ENCODE peak calls at places on chromosomes 1 and 21, in five cellular contexts. C is neural crest cell; O is heart left ventricle; V is uterus; P is CD8-positive, alpha-beta T cell. L is an unnamed sample.

GRCh38 chr1:95953005-95953404 is 719.0 kb downstream of the RWDD3 start:
- DNase-seq in C (no peak), O (no peak), V (no peak), P (no peak), L (no peak)

GRCh38 chr1:248858096-248858890 is 592 bp downstream of the ZNF692 start:
- DNase-seq in C (peak), O (peak), V (peak), P (no peak), L (peak)

GRCh38 chr21:39670741-39671140 is 58.0 kb downstream of the B3GALT5 start:
- DNase-seq in C (no peak), O (no peak), V (no peak), P (no peak), L (no peak)

GRCh38 chr1:47738560-47739182 is 258.5 kb downstream of the TRABD2B start:
- DNase-seq in C (peak), O (peak), V (no peak), P (no peak), L (no peak)

GRCh38 chr1:48619529-48619928 is 147.5 kb upstream of the SPATA6 start:
- DNase-seq in C (peak), O (no peak), V (no peak), P (no peak), L (no peak)

GRCh38 chr1:90370696-90371095 is 346.4 kb downstream of the BARHL2 start:
- DNase-seq in C (no peak), O (no peak), V (no peak), P (no peak), L (no peak)

GRCh38 chr1:15836772-15837669 is 10.5 kb upstream of the SPEN start:
- DNase-seq in C (no peak), O (peak), V (peak), P (peak), L (peak)

GRCh38 chr1:236083650-236084385 is 18.9 kb upstream of the NID1 start:
- DNase-seq in C (no peak), O (no peak), V (no peak), P (no peak), L (no peak)

GRCh38 chr1:206141996-206142395 is 24.8 kb upstream of the AVPR1B start:
- DNase-seq in C (no peak), O (no peak), V (no peak), P (no peak), L (no peak)

GRCh38 chr1:155241069-155241679 is 14.1 kb downstream of the ENTREP3 start:
- DNase-seq in C (peak), O (peak), V (peak), P (peak), L (peak)

GRCh38 chr1:47508900-47509488 is 71.2 kb downstream of the FOXD2 start:
- DNase-seq in C (no peak), O (no peak), V (no peak), P (no peak), L (no peak)

GRCh38 chr1:224774378-224774777 is 155.1 kb upstream of the DNAH14 start:
- DNase-seq in C (no peak), O (no peak), V (no peak), P (no peak), L (no peak)

GRCh38 chr1:6392880-6393399 is 627 bp downstream of the ACOT7 start:
- DNase-seq in C (peak), O (no peak), V (no peak), P (no peak), L (peak)

GRCh38 chr1:54931275-54931805 is 44.3 kb upstream of the DHCR24 start:
- DNase-seq in C (no peak), O (no peak), V (no peak), P (no peak), L (no peak)

GRCh38 chr1:169989246-169989645 is 85.2 kb downstream of the KIFAP3 start:
- DNase-seq in C (no peak), O (no peak), V (no peak), P (no peak), L (no peak)

GRCh38 chr1:211825990-211826389 is 4.6 kb downstream of the LPGAT1 start:
- DNase-seq in C (no peak), O (no peak), V (no peak), P (no peak), L (no peak)

GRCh38 chr1:14111121-14111520 is 411.1 kb downstream of the PRDM2 start:
- DNase-seq in C (no peak), O (no peak), V (no peak), P (no peak), L (no peak)

GRCh38 chr1:107477233-107477632 is 336.4 kb downstream of the NTNG1 start:
- DNase-seq in C (no peak), O (no peak), V (no peak), P (no peak), L (no peak)

GRCh38 chr1:227762231-227762911 is 27.1 kb downstream of the SNAP47 start:
- DNase-seq in C (peak), O (peak), V (peak), P (peak), L (peak)

GRCh38 chr21:25428537-25428936 is 178.7 kb downstream of the MRPL39 start:
- DNase-seq in C (no peak), O (no peak), V (no peak), P (no peak), L (no peak)

GRCh38 chr1:75482951-75483350 is 128.0 kb downstream of the SLC44A5 start:
- DNase-seq in C (no peak), O (no peak), V (no peak), P (no peak), L (no peak)

GRCh38 chr1:41695118-41695517 is 210.6 kb upstream of the EDN2 start:
- DNase-seq in C (no peak), O (peak), V (no peak), P (no peak), L (no peak)

GRCh38 chr1:53949023-53949611 is 3.0 kb downstream of the LRRC42 start:
- DNase-seq in C (peak), O (no peak), V (peak), P (no peak), L (no peak)

GRCh38 chr21:26916799-26917198 is 50.1 kb downstream of the ADAMTS5 start:
- DNase-seq in C (no peak), O (no peak), V (no peak), P (no peak), L (no peak)

GRCh38 chr21:17903029-17903806 is 84.1 kb upstream of the C21orf91 start:
- DNase-seq in C (no peak), O (no peak), V (no peak), P (no peak), L (no peak)

GRCh38 chr1:46342084-46342656 is 1.6 kb downstream of the NSUN4 start:
- DNase-seq in C (no peak), O (no peak), V (no peak), P (no peak), L (no peak)

GRCh38 chr1:55399385-55399784 is 184.2 kb upstream of the USP24 start:
- DNase-seq in C (no peak), O (no peak), V (no peak), P (no peak), L (no peak)

GRCh38 chr1:114535401-114535800 is 24.4 kb upstream of the TRIM33 start:
- DNase-seq in C (no peak), O (no peak), V (no peak), P (no peak), L (no peak)

GRCh38 chr1:178093958-178094751 is at the start of gene RASAL2:
- DNase-seq in C (peak), O (peak), V (peak), P (no peak), L (no peak)
- TF ChIP-seq CTCF in C (peak), O (peak), V (no peak), P (no peak), L (no peak)

DNA sequence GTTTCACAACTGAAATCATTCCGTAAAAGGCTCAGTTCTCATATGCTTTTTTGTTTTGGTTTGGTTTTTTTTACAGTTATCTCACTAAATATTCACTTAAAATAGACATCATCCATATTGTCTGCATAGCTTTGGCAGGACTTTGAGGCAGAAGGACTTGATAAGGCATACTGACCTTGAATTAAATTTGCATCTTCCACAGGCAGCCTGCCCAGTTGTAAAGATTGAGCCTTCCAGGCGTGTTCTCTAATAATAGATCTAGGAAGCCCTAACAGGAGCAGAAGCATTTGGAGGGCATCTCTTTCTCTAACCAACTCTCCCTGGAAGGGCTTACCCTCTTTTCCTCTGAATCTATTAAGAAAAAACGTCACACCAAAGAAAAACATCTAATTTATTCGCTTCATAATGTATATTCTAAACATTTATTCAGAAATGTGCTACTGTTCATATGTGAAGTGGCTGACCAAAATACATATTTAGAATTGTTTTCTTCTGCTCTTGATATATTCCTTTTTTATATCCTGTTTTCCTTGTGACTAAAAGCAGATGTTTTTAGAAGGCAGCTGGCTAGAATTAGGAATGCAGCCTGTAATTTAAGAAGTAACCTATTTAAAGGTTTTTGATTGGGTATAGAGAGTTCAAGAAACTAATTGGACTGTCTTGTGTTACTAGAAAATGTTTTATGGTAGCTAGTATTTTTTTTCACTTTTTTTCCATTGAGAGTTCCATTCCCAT is 20.2 kb downstream of the DESI2 start:
- DNase-seq in C (no peak), O (peak), V (peak), P (no peak), L (no peak)
- TF ChIP-seq CTCF in C (no peak), O (no peak), V (no peak), P (no peak), L (no peak)

GRCh38 chr1:32073387-32074229 is 869 bp downstream of the TMEM39B start:
- DNase-seq in C (no peak), O (no peak), V (no peak), P (no peak), L (no peak)

GRCh38 chr1:32072622-32073386 is at the start of gene TMEM39B:
- DNase-seq in C (peak), O (peak), V (peak), P (peak), L (peak)

GRCh38 chr1:32068891-32069590 is 3.7 kb upstream of the TMEM39B start:
- DNase-seq in C (no peak), O (no peak), V (no peak), P (no peak), L (no peak)

GRCh38 chr1:32074841-32075240 is 2.1 kb downstream of the TMEM39B start:
- DNase-seq in C (no peak), O (no peak), V (no peak), P (no peak), L (no peak)

DNA sequence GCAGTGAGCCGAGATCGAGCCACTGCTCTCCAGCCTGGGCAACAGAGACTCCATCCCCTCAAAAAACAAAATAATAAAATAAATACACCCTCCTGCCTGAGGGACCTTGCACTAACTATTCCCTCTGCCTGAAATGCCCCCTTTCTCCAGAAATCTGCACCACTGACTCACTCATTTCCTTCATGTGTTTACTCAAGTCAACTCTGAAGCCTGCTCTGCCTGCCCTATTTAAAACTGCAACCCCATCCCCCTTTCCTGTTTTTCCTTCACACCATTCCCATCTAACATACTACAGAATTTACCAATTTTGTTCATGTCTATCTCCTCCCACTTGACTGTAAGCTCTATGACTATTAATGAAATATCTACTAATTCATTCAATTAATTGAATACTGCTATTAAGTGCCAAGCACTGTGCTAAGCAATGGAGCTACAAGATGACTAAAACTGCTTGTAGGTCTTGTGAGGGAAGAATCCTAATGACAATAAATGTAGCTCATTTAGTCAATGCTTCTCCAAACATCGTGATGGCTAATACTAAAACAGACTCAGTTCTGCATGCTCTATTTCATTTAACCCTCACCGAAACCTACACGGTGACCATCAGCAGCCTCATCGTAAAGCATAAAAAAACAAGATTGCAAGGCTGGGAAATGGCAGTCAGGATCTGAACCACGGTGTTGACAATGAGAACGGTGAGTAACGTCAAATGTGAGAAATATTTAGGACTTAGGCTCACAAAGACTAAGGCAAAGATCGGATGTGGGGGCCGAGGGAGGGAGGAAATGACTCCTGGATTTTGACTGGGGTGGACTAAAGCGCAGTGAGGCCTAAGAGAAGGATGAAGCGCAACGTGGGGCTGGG is 749 bp upstream of the TMEM39B start:
- DNase-seq in C (peak), O (no peak), V (no peak), P (no peak), L (no peak)
- TF ChIP-seq CTCF in C (no peak), O (no peak), V (no peak), P (no peak), L (no peak)

GRCh38 chr1:104646233-104646632 is 896.5 kb downstream of the AMY1C start:
- DNase-seq in C (no peak), O (no peak), V (no peak), P (no peak), L (no peak)

DNA sequence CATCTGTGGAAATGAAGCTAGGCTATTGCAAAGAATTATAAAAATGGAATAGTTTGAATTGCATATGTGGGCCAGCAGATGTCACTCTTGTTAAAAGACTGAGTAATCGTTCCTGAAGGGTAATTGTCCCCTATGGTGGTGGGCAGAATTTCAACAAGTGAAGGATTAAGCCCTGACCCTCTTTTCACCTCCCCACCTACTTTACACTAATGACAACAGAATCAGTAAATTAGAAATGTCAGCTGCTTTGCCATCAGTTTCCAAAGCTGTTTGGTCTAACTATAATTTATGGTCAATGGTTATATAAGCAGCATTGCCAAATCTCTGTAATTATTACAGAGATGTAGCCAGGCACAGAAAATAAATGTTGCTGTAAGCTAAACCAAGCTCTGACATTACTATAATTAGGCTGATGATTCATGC is 898.6 kb downstream of the AMY1C start:
- DNase-seq in C (peak), O (no peak), V (no peak), P (no peak), L (no peak)
- TF ChIP-seq CTCF in C (peak), O (no peak), V (no peak), P (no peak), L (no peak)

GRCh38 chr1:44314401-44314800 is 40.7 kb downstream of the ERI3 start:
- DNase-seq in C (no peak), O (no peak), V (no peak), P (no peak), L (no peak)
- TF ChIP-seq CTCF in C (peak), O (no peak), V (no peak), P (no peak), L (no peak)

GRCh38 chr1:23745515-23745914 is 2.2 kb downstream of the ELOA start:
- DNase-seq in C (no peak), O (no peak), V (no peak), P (no peak), L (no peak)
- TF ChIP-seq CTCF in C (peak), O (no peak), V (no peak), P (peak), L (peak)

DNA sequence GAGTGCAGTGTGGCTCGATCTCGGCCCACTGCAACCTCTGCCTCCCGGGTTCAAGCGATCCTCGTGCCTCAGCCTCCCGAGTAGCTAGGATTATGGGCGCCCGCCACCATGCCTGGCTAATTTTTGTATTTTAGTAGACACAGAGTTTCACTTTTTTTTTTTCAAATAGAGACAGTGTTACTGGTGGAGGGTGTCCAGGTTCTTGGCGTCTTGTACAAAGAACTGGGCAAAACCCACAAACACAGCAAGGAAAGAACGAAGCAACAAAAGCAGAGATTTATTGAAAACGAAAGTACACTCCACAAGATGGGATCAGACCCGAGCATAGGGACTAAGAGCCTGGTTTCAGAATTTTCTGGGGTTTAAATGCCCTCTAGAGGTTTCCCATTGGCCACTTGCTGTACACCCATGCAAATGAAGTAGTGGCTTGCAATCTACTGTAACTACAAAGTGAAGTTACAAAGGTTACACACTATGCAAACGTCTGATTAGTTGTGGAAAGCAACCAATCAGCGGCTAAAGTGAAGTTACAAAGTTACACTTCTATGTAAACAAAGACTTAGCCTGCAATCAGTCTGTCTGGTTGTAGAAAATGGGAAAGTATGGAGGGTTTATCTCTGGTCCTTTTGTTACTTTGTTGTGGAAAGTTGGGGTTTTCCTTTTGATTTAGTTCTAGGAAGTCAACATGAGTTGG is 199.1 kb downstream of the DYRK1A start:
- DNase-seq in C (no peak), O (no peak), V (no peak), P (no peak), L (no peak)
- TF ChIP-seq CTCF in C (no peak), O (no peak), V (no peak), P (no peak), L (no peak)

GRCh38 chr1:37391181-37391949 is 83.0 kb upstream of the ZC3H12A start:
- DNase-seq in C (no peak), O (no peak), V (no peak), P (no peak), L (no peak)
- TF ChIP-seq CTCF in C (no peak), O (no peak), V (no peak), P (no peak), L (no peak)

GRCh38 chr1:175845985-175846384 is 102.6 kb upstream of the TNR start:
- DNase-seq in C (no peak), O (no peak), V (no peak), P (no peak), L (no peak)

GRCh38 chr1:175845371-175845770 is 102.0 kb upstream of the TNR start:
- DNase-seq in C (no peak), O (no peak), V (no peak), P (no peak), L (no peak)

GRCh38 chr1:175841613-175842234 is 98.3 kb upstream of the TNR start:
- DNase-seq in C (no peak), O (no peak), V (no peak), P (no peak), L (no peak)

GRCh38 chr1:175842545-175842944 is 99.2 kb upstream of the TNR start:
- DNase-seq in C (no peak), O (no peak), V (no peak), P (no peak), L (no peak)

DNA sequence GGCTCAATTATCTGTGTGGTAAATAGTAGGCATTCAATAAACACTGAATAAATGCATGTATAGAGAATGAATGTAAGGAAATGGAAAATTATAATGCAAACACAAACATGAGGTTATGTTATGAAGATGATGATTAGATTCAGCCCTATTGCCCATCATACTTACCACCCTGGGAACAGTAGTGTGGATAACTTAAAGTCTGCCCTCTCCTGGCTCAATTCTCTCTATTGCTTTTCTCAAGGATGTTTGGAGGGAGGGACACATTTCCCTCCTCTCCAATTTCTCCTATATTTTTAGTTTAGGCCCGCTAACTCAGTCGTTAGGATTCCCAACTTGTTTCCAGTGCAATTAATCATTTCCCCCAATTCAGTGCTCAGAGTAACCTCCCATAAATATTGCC is 101.5 kb upstream of the TNR start:
- DNase-seq in C (no peak), O (no peak), V (no peak), P (no peak), L (no peak)
- TF ChIP-seq CTCF in C (no peak), O (no peak), V (no peak), P (no peak), L (no peak)